ENCODE peak calls at places on chromosomes 11 and 22, in five cellular contexts. D is activated CD8-positive, alpha-beta memory T cell treated with anti-CD3 and anti-CD28 coated beads, Interleukin-2, amount 10 ng/mL, durations not matched to agents 7 days and 5 days; P is amygdala; L is cardiac muscle cell; W is lower lobe of right lung. G is an unnamed sample.

GRCh38 chr11:117663389-117663788 is 133.6 kb downstream of the DSCAML1 start:
- DNase-seq in W (no peak), D (no peak), L (no peak), P (no peak), G (peak)

GRCh38 chr22:38083931-38084631 is at the start of gene SLC16A8:
- DNase-seq in L (no peak), P (no peak), W (peak), D (no peak), G (no peak)

GRCh38 chr22:27972732-27973698 is 54.0 kb upstream of the PITPNB start:
- DNase-seq in P (no peak), L (no peak), D (no peak), W (no peak), G (no peak)

GRCh38 chr11:4636962-4637661 is at the start of gene OR51D1:
- DNase-seq in L (peak), W (peak), D (peak), P (no peak), G (peak)

GRCh38 chr11:113202431-113202830 is 112.0 kb upstream of the TTC12 start:
- DNase-seq in L (no peak), W (no peak), P (no peak), D (no peak), G (no peak)

GRCh38 chr11:128911701-128912100 is 20.5 kb downstream of the KCNJ5 start:
- DNase-seq in P (no peak), D (no peak), W (no peak), L (no peak), G (no peak)

GRCh38 chr11:443542-444199 is 1.9 kb upstream of the ANO9 start:
- DNase-seq in W (peak), P (no peak), L (no peak), D (no peak), G (no peak)

GRCh38 chr11:92767416-92767815 is 202.0 kb upstream of the MTNR1B start:
- DNase-seq in W (no peak), P (no peak), L (no peak), D (no peak), G (no peak)

GRCh38 chr22:20792966-20793332 is 19.0 kb downstream of the SERPIND1 start:
- DNase-seq in L (no peak), W (no peak), P (no peak), D (no peak), G (no peak)

GRCh38 chr11:118618115-118618990 is 10.9 kb downstream of the PHLDB1 start:
- DNase-seq in P (no peak), L (no peak), W (peak), D (no peak), G (peak)

GRCh38 chr11:46298699-46299424 is 21.4 kb downstream of the CREB3L1 start:
- DNase-seq in L (no peak), P (no peak), D (no peak), W (no peak), G (no peak)

GRCh38 chr22:30178180-30179126 is 68.1 kb downstream of the LIF start:
- DNase-seq in D (peak), W (no peak), P (no peak), L (no peak), G (no peak)

GRCh38 chr11:18265949-18266348 is at the start of gene SAA1:
- DNase-seq in D (no peak), L (no peak), P (no peak), W (no peak), G (no peak)

GRCh38 chr11:35796542-35796941 is 134.0 kb downstream of the TRIM44 start:
- DNase-seq in D (no peak), L (no peak), P (no peak), W (no peak), G (no peak)

GRCh38 chr11:107385361-107385982 is 72.2 kb downstream of the CWF19L2 start:
- DNase-seq in D (no peak), L (no peak), W (no peak), P (no peak), G (no peak)

GRCh38 chr22:34847072-34847471 is 218.9 kb upstream of the ISX start:
- DNase-seq in D (no peak), W (no peak), L (no peak), P (no peak), G (no peak)